ENCODE peak calls at places on chromosomes 16 and 17, in eight cellular contexts. V is anterior cingulate cortex; H is OCI-LY7; J is stimulated activated CD4-positive, alpha-beta T cell treated with anti-CD3 and anti-CD28 coated beads, Interleukin-4, amount 100 ng/mL, for 24 hours; K is neural crest cell; C is NCI-H748 treated with DMSO at 0.1 percent for 48 hours; G is cardiac fibroblast; W is body of pancreas. N is an unnamed sample.

GRCh38 chr16:85689285-85689949 is 663 bp upstream of the GINS2 start:
- DNase-seq in C (peak; percentile 60), J (no peak), G (no peak), H (no peak), K (no peak), V (no peak), W (peak; percentile 34), N (no peak)

GRCh38 chr16:2428051-2428786 is 1.0 kb upstream of the CCNF start:
- DNase-seq in W (peak; percentile 49), G (peak; percentile 31), V (no peak), C (no peak), J (no peak), K (peak; percentile 33), H (peak; percentile 51), N (peak; percentile 27)

GRCh38 chr17:266701-267656 is 85.5 kb upstream of the DOC2B start:
- DNase-seq in J (peak; percentile 1), G (peak; percentile 2), V (no peak), H (no peak), K (no peak), C (no peak), W (peak; percentile 10), N (no peak)

GRCh38 chr17:49676276-49676868 is 1.5 kb downstream of the SPOP start:
- DNase-seq in V (no peak), H (peak; percentile 96), W (no peak), G (peak; percentile 64), K (no peak), C (no peak), J (peak; percentile 21), N (peak; percentile 29)

GRCh38 chr16:65754799-65755691 is 611.4 kb upstream of the CDH5 start:
- DNase-seq in H (no peak), G (no peak), C (no peak), W (no peak), V (no peak), K (no peak), J (no peak), N (peak; percentile 88)

GRCh38 chr16:47731252-47731651 is 270.1 kb downstream of the PHKB start:
- DNase-seq in G (peak; percentile 97), K (no peak), H (no peak), V (no peak), W (no peak), C (no peak), J (no peak), N (peak; percentile 91)

GRCh38 chr16:8798535-8799157 is 1.0 kb downstream of the PMM2 start:
- DNase-seq in W (no peak), V (no peak), C (no peak), G (no peak), K (no peak), H (no peak), J (no peak), N (no peak)

GRCh38 chr17:7888184-7888920 is at the start of gene CHD3:
- DNase-seq in J (peak; percentile 61), G (peak; percentile 32), C (peak; percentile 54), H (no peak), W (peak; percentile 41), K (no peak), V (no peak), N (no peak)

GRCh38 chr16:3808308-3809063 is 72.0 kb downstream of the CREBBP start:
- DNase-seq in G (no peak), C (no peak), K (no peak), H (no peak), V (no peak), J (no peak), W (no peak), N (no peak)

GRCh38 chr16:11078812-11079459 is 134.6 kb downstream of the CLEC16A start:
- DNase-seq in J (no peak), H (no peak), G (peak; percentile 64), K (no peak), C (no peak), W (no peak), V (no peak), N (peak; percentile 98)

GRCh38 chr17:19718613-19719364 is 2.4 kb upstream of the SLC47A2 start:
- DNase-seq in W (peak; percentile 45), G (no peak), J (no peak), K (no peak), C (no peak), H (no peak), V (no peak), N (no peak)

GRCh38 chr17:2954898-2955445 is 108.4 kb downstream of the OR1D5 start:
- DNase-seq in G (peak; percentile 97), C (peak; percentile 18), H (peak; percentile 65), W (peak; percentile 18), K (no peak), J (peak; percentile 17), V (no peak), N (peak; percentile 82)

GRCh38 chr17:8696951-8697745 is 47.5 kb downstream of the CCDC42 start:
- DNase-seq in C (no peak), H (no peak), G (no peak), K (no peak), J (no peak), W (no peak), V (no peak), N (peak; percentile 95)

GRCh38 chr16:19748389-19749110 is 30.5 kb downstream of the IQCK start:
- DNase-seq in H (no peak), W (no peak), G (peak; percentile 46), C (no peak), J (no peak), K (no peak), V (no peak), N (no peak)

GRCh38 chr17:31319253-31319661 is 2.2 kb downstream of the EVI2A start:
- DNase-seq in C (no peak), V (no peak), K (no peak), H (peak; percentile 87), W (no peak), G (no peak), J (no peak), N (no peak)

GRCh38 chr17:3512512-3513171 is 36.8 kb downstream of the ASPA start:
- DNase-seq in H (no peak), V (peak; percentile 77), C (no peak), J (no peak), G (peak; percentile 52), W (peak; percentile 90), K (peak; percentile 53), N (no peak)

GRCh38 chr17:1188812-1189211 is 9.0 kb upstream of the ABR start:
- DNase-seq in C (no peak), K (no peak), W (peak; percentile 74), V (peak; percentile 14), G (peak; percentile 22), J (no peak), H (peak; percentile 64), N (no peak)

GRCh38 chr16:11283820-11284248 is 2.7 kb upstream of the PRM1 start:
- DNase-seq in V (no peak), J (no peak), C (no peak), H (no peak), G (peak; percentile 13), W (no peak), K (no peak), N (peak; percentile 67)

GRCh38 chr16:10362077-10362863 is 23.6 kb upstream of the ATF7IP2 start:
- DNase-seq in K (no peak), C (no peak), W (no peak), G (no peak), V (no peak), J (no peak), H (peak; percentile 63), N (peak; percentile 16)

GRCh38 chr16:72995151-72995881 is 52.6 kb downstream of the ZFHX3 start:
- DNase-seq in J (no peak), G (no peak), H (peak; percentile 3), C (no peak), K (peak; percentile 62), W (peak; percentile 11), V (no peak), N (no peak)

GRCh38 chr16:29644973-29645698 is 17.9 kb upstream of the SPN start:
- DNase-seq in C (no peak), J (no peak), V (no peak), H (no peak), W (no peak), G (no peak), K (no peak), N (no peak)

GRCh38 chr17:13079010-13079409 is 61.2 kb upstream of the ELAC2 start:
- DNase-seq in G (no peak), H (no peak), K (no peak), C (no peak), J (no peak), V (no peak), W (peak; percentile 11), N (no peak)

GRCh38 chr16:69423189-69423588 is 1.2 kb upstream of the CYB5B start:
- DNase-seq in W (no peak), H (no peak), V (no peak), K (no peak), J (no peak), C (no peak), G (no peak), N (no peak)

GRCh38 chr17:75241143-75241430 is 20.3 kb downstream of the GGA3 start:
- DNase-seq in H (no peak), W (no peak), C (no peak), K (no peak), V (no peak), G (peak; percentile 51), J (no peak), N (peak; percentile 45)

GRCh38 chr16:12137344-12138094 is 161.0 kb downstream of the SNX29 start:
- DNase-seq in V (no peak), W (no peak), H (no peak), C (no peak), G (no peak), J (no peak), K (no peak), N (no peak)

GRCh38 chr17:2388020-2388704 is 12.7 kb downstream of the MNT start:
- DNase-seq in V (no peak), W (no peak), H (no peak), J (no peak), K (no peak), G (no peak), C (no peak), N (no peak)

GRCh38 chr16:70724146-70725023 is 38.5 kb upstream of the MTSS2 start:
- DNase-seq in J (no peak), C (no peak), W (no peak), H (no peak), G (no peak), K (no peak), V (no peak), N (no peak)

GRCh38 chr16:29779474-29779873 is 1.4 kb downstream of the ZG16 start:
- DNase-seq in C (no peak), V (no peak), G (no peak), J (no peak), H (no peak), K (no peak), W (no peak), N (no peak)

N was measured in amniotic epithelial cell.